ENCODE peak calls at places on chromosome 2, in four cellular contexts. U is sigmoid colon, F is endothelial cell of umbilical vein, K is HepG2. X is an unnamed sample.

GRCh38 chr2:180520206-180520605 is 460.2 kb upstream of the UBE2E3 start:
- DNase-seq in U (no peak), F (peak), K (no peak), X (no peak)

GRCh38 chr2:221780281-221780688 is 208.2 kb upstream of the EPHA4 start:
- DNase-seq in U (no peak), F (peak), K (no peak), X (no peak)

GRCh38 chr2:231464576-231465540 is 574 bp upstream of the NCL start:
- DNase-seq in U (no peak), F (no peak), K (peak), X (peak)

GRCh38 chr2:15059870-15060617 is 427.5 kb downstream of the LRATD1 start:
- DNase-seq in U (no peak), F (no peak), K (no peak), X (peak)

GRCh38 chr2:74540291-74540690 is 10.6 kb downstream of the HTRA2 start:
- DNase-seq in U (no peak), F (no peak), K (no peak), X (no peak)

GRCh38 chr2:147177449-147177848 is 667.4 kb upstream of the ACVR2A start:
- DNase-seq in U (no peak), F (no peak), K (no peak), X (no peak)

GRCh38 chr2:169761251-169761969 is 27.8 kb downstream of the KLHL23 start:
- DNase-seq in U (no peak), F (no peak), K (peak), X (no peak)

GRCh38 chr2:217186152-217186551 is 326.3 kb upstream of the TNP1 start:
- DNase-seq in U (peak), F (no peak), K (no peak), X (no peak)

GRCh38 chr2:95043300-95043786 is 17.8 kb downstream of the MAL start:
- DNase-seq in U (peak), F (no peak), K (no peak), X (peak)

GRCh38 chr2:168961450-168962229 is 60.5 kb downstream of the G6PC2 start:
- DNase-seq in U (no peak), F (peak), K (peak), X (no peak)

GRCh38 chr2:85589982-85590791 is 5.4 kb upstream of the RNF181 start:
- DNase-seq in U (no peak), F (peak), K (peak), X (no peak)

GRCh38 chr2:223735659-223736244 is 101.6 kb downstream of the AP1S3 start:
- DNase-seq in U (no peak), F (peak), K (no peak), X (no peak)

GRCh38 chr2:133434962-133435668 is 133.1 kb downstream of the NCKAP5 start:
- DNase-seq in U (no peak), F (no peak), K (no peak), X (no peak)

GRCh38 chr2:175205523-175205922 is 24.0 kb upstream of the ATP5MC3 start:
- DNase-seq in U (no peak), F (peak), K (no peak), X (no peak)

GRCh38 chr2:241945803-241946202 is 76.3 kb downstream of the RTP5 start:
- DNase-seq in U (peak), F (no peak), K (no peak), X (no peak)

GRCh38 chr2:216083464-216084279 is 2.0 kb downstream of the TMEM169 start:
- DNase-seq in U (no peak), F (no peak), K (peak), X (no peak)

GRCh38 chr2:151808258-151809072 is 19.8 kb downstream of the ARL5A start:
- DNase-seq in U (no peak), F (peak), K (peak), X (no peak)

GRCh38 chr2:196426122-196426521 is 213.4 kb upstream of the CCDC150 start:
- DNase-seq in U (no peak), F (no peak), K (no peak), X (no peak)

GRCh38 chr2:168912466-168913170 is 11.5 kb downstream of the G6PC2 start:
- DNase-seq in U (peak), F (peak), K (no peak), X (no peak)

GRCh38 chr2:241701405-241702154 is at the start of gene ING5:
- DNase-seq in U (peak), F (peak), K (peak), X (peak)

GRCh38 chr2:95056044-95056443 is 30.5 kb downstream of the MAL start:
- DNase-seq in U (no peak), F (no peak), K (no peak), X (no peak)

GRCh38 chr2:71070294-71071025 is 2.0 kb downstream of the NAGK start:
- DNase-seq in U (peak), F (no peak), K (peak), X (no peak)

GRCh38 chr2:179948058-179948457 is 59.0 kb downstream of the CWC22 start:
- DNase-seq in U (no peak), F (no peak), K (peak), X (no peak)

GRCh38 chr2:217366996-217367395 is 507.1 kb upstream of the TNP1 start:
- DNase-seq in U (no peak), F (no peak), K (no peak), X (peak)

GRCh38 chr2:236365258-236366048 is 101.2 kb upstream of the ASB18 start:
- DNase-seq in U (no peak), F (no peak), K (no peak), X (peak)

GRCh38 chr2:70069049-70069448 is 18.2 kb upstream of the PCBP1 start:
- DNase-seq in U (peak), F (no peak), K (peak), X (no peak)

GRCh38 chr2:99756059-99756458 is 266.2 kb upstream of the REV1 start:
- DNase-seq in U (no peak), F (no peak), K (no peak), X (no peak)

GRCh38 chr2:240584486-240585031 is 2.0 kb upstream of the CAPN10 start:
- DNase-seq in U (no peak), F (no peak), K (peak), X (no peak)

GRCh38 chr2:2667690-2668089 is 336.6 kb upstream of the MYT1L start:
- DNase-seq in U (peak), F (no peak), K (no peak), X (no peak)

GRCh38 chr2:232880764-232881351 is 10.8 kb downstream of the SNORC start:
- DNase-seq in U (peak), F (no peak), K (no peak), X (no peak)

GRCh38 chr2:207308519-207309224 is 142.9 kb upstream of the KLF7 start:
- DNase-seq in U (no peak), F (no peak), K (no peak), X (no peak)

GRCh38 chr2:70907130-70907756 is 28.5 kb upstream of the ATP6V1B1 start:
- DNase-seq in U (no peak), F (no peak), K (no peak), X (no peak)

GRCh38 chr2:71157124-71157802 is 26.8 kb downstream of the MPHOSPH10 start:
- DNase-seq in U (peak), F (peak), K (peak), X (no peak)

GRCh38 chr2:144835634-144836351 is 315.9 kb upstream of the ZEB2 start:
- DNase-seq in U (no peak), F (peak), K (no peak), X (no peak)

GRCh38 chr2:19176977-19177376 is 181.4 kb downstream of the OSR1 start:
- DNase-seq in U (no peak), F (no peak), K (no peak), X (no peak)

GRCh38 chr2:181741756-181742155 is 61.4 kb upstream of the NEUROD1 start:
- DNase-seq in U (no peak), F (no peak), K (no peak), X (no peak)
- H3K4me3 ChIP-seq in U (no peak), F (no peak), K (no peak), X (no peak)

GRCh38 chr2:11889854-11890253 is 143.4 kb downstream of the LPIN1 start:
- DNase-seq in U (no peak), F (no peak), K (no peak), X (no peak)
- TF ChIP-seq POLR2A in U (no peak), F (no peak), K (no peak), X (no peak)

DNA sequence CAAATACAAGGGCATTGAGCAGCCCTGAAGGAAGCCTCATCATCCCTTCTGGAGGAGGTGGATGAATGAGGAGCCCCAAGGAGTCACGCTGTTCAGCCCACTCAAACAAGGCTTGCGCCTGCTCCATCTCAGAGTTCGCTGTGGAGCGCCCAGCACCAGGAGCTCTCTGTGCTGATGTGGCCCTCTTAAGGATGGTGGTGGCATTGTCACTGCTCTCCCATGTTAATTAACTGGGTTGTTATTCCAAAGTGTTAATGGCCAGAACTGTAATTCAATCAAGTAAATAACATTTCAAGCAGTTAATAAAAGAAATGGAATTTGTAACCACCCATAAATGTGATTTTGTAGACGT is 726.0 kb upstream of the RAB6C start:
- DNase-seq in U (no peak), F (no peak), K (no peak), X (peak)
- TF ChIP-seq CTCF in U (no peak), F (no peak), K (peak), X (no peak)

GRCh38 chr2:10124538-10125045 is 2.1 kb downstream of the RRM2 start:
- DNase-seq in U (peak), F (peak), K (peak), X (no peak)
- H3K4me3 ChIP-seq in U (no peak), F (peak), K (peak), X (no peak)

GRCh38 chr2:219569635-219570034 is 1.7 kb downstream of the OBSL1 start:
- DNase-seq in U (no peak), F (no peak), K (no peak), X (no peak)

GRCh38 chr2:219569041-219569440 is 2.3 kb downstream of the OBSL1 start:
- DNase-seq in U (no peak), F (no peak), K (no peak), X (no peak)

GRCh38 chr2:219570924-219571310 is 422 bp downstream of the OBSL1 start:
- DNase-seq in U (no peak), F (peak), K (no peak), X (no peak)

GRCh38 chr2:219571311-219572236 is at the start of gene OBSL1:
- DNase-seq in U (peak), F (peak), K (peak), X (no peak)

DNA sequence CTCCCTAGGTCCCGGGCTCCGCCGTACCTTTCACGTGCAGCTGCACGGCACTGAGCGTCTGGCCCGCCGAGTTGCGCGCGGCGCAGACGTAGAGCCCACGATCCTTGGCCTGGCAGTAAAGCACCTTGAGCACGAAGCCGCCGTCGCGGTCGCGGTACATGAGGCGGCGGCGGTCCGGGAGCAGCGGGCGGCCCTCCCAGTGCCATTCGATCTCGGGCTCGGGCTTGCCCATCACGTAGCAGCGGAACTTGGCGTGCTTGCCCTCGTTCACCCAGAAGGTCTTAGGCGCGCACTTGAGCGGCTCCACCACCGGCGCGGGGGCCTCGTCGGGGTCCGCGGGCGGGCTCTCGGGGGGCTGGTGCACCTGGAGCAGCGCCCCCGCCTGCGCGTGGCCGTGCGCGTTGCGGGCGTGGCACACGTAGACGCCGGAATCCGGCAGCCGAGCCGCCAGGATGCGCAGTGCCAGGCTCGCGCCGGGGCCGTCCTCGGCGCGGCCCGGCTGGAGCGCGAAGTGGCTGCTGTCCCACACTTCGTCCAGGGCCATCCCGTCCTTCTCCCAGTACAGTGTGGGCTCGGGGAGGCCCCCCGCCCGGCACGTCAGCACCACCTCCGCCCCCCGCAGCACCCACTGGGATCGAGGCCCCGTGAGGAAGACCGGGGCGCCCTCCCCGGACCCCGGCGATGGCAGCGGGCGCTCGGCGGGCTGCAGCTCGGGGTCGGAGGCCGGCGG is 980 bp downstream of the OBSL1 start:
- DNase-seq in U (no peak), F (peak), K (no peak), X (no peak)
- TF ChIP-seq POLR2A in U (no peak), F (peak), K (peak), X (no peak)

GRCh38 chr2:110876167-110876999 is 144.0 kb downstream of the ACOXL start:
- DNase-seq in U (no peak), F (no peak), K (no peak), X (peak)
- TF ChIP-seq CTCF in U (no peak), F (no peak), K (peak), X (no peak)

GRCh38 chr2:182049783-182050182 is 64.1 kb downstream of the PPP1R1C start:
- DNase-seq in U (no peak), F (no peak), K (no peak), X (no peak)
- H3K4me3 ChIP-seq in U (no peak), F (no peak), K (no peak), X (no peak)